ENCODE peak calls at places on chromosomes 1 and 21, in six cellular contexts. M, B, N, X, Z and P are unnamed samples.

GRCh38 chr1:88029142-88029541 is 654.9 kb upstream of the PKN2 start:
- DNase-seq in M (no peak), B (no peak), N (peak), X (no peak), Z (peak), P (peak)

GRCh38 chr1:162916407-162916806 is 55.4 kb upstream of the CCDC190 start:
- DNase-seq in M (peak), B (no peak), N (no peak), X (no peak), Z (no peak), P (no peak)

GRCh38 chr1:44713321-44713781 is 17.6 kb downstream of the RNU5D-1 start:
- DNase-seq in M (no peak), B (no peak), N (no peak), X (no peak), Z (no peak), P (no peak)

GRCh38 chr1:84888753-84889152 is 4.3 kb downstream of the LPAR3 start:
- DNase-seq in M (no peak), B (no peak), N (no peak), X (no peak), Z (no peak), P (no peak)

GRCh38 chr1:165288301-165289120 is 68.0 kb downstream of the LMX1A start:
- DNase-seq in M (no peak), B (no peak), N (peak), X (no peak), Z (no peak), P (peak)

GRCh38 chr1:67429528-67430357 is 459 bp downstream of the SERBP1 start:
- DNase-seq in M (peak), B (peak), N (peak), X (no peak), Z (no peak), P (peak)

GRCh38 chr1:187517508-187517907 is 688.8 kb downstream of the PLA2G4A start:
- DNase-seq in M (no peak), B (no peak), N (no peak), X (no peak), Z (no peak), P (no peak)

GRCh38 chr1:48673725-48674124 is 103.0 kb downstream of the BEND5 start:
- DNase-seq in M (no peak), B (peak), N (peak), X (no peak), Z (peak), P (peak)

GRCh38 chr21:33278736-33279135 is 12.6 kb downstream of the IL10RB start:
- DNase-seq in M (no peak), B (no peak), N (no peak), X (no peak), Z (no peak), P (no peak)

GRCh38 chr1:151704246-151704645 is 12.4 kb downstream of the CELF3 start:
- DNase-seq in M (no peak), B (no peak), N (no peak), X (no peak), Z (no peak), P (no peak)

GRCh38 chr1:30085814-30086770 is 637.3 kb downstream of the MATN1 start:
- DNase-seq in M (peak), B (peak), N (peak), X (no peak), Z (peak), P (peak)

GRCh38 chr1:201461783-201462441 is 7.1 kb downstream of the PHLDA3 start:
- DNase-seq in M (peak), B (peak), N (peak), X (no peak), Z (peak), P (peak)

GRCh38 chr1:26820784-26821269 is 5.7 kb upstream of the ZDHHC18 start:
- DNase-seq in M (no peak), B (peak), N (peak), X (peak), Z (peak), P (no peak)

GRCh38 chr1:204254031-204254661 is 40.4 kb upstream of the GOLT1A start:
- DNase-seq in M (no peak), B (no peak), N (peak), X (no peak), Z (peak), P (peak)

GRCh38 chr1:206590025-206590834 is 22.0 kb downstream of the EIF2D start:
- DNase-seq in M (no peak), B (peak), N (peak), X (no peak), Z (no peak), P (no peak)

GRCh38 chr1:2946999-2947650 is 74.1 kb upstream of the ACTRT2 start:
- DNase-seq in M (no peak), B (no peak), N (no peak), X (no peak), Z (no peak), P (no peak)

GRCh38 chr1:25640646-25641328 is 24.2 kb downstream of the MAN1C1 start:
- DNase-seq in M (no peak), B (no peak), N (no peak), X (no peak), Z (no peak), P (no peak)

GRCh38 chr1:93963585-93963984 is 54.4 kb upstream of the GCLM start:
- DNase-seq in M (no peak), B (no peak), N (no peak), X (no peak), Z (peak), P (peak)

GRCh38 chr1:167043752-167044488 is 46.3 kb downstream of the GPA33 start:
- DNase-seq in M (no peak), B (peak), N (peak), X (no peak), Z (peak), P (peak)

GRCh38 chr1:216812966-216813365 is 89.7 kb upstream of the ESRRG start:
- DNase-seq in M (no peak), B (no peak), N (no peak), X (no peak), Z (no peak), P (no peak)

GRCh38 chr1:179082308-179083030 is 599 bp downstream of the TOR3A start:
- DNase-seq in M (peak), B (peak), N (peak), X (no peak), Z (peak), P (peak)

GRCh38 chr1:179083533-179083932 is 1.7 kb downstream of the TOR3A start:
- DNase-seq in M (no peak), B (peak), N (no peak), X (peak), Z (no peak), P (no peak)

GRCh38 chr1:179081696-179082307 is at the start of gene TOR3A:
- DNase-seq in M (peak), B (peak), N (peak), X (peak), Z (peak), P (peak)

GRCh38 chr1:179080866-179081695 is 789 bp upstream of the TOR3A start:
- DNase-seq in M (no peak), B (peak), N (no peak), X (no peak), Z (no peak), P (no peak)

DNA sequence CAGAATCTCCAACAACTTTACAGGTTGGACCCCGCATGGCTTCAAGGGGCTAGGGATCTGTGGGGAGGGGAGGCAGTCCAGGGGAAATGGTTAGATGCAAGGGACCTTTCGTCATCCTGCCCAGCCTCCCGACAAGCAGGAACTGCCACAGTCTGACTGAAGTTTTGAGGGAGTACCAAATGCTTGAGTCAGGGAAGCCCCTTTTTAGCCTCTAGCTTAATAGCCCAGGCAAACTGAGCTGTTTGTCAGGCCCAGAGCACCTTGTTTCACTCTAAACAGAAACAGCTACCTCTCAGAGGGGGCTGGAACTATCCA is 1.1 kb downstream of the TOR3A start:
- DNase-seq in M (no peak), B (no peak), N (peak), X (no peak), Z (no peak), P (no peak)
- TF ChIP-seq MYC in M (no peak), B (no peak), N (no peak), X (no peak), Z (no peak), P (no peak)

GRCh38 chr1:31551206-31551605 is 25.1 kb upstream of the TINAGL1 start:
- DNase-seq in M (peak), B (no peak), N (no peak), X (no peak), Z (no peak), P (no peak)
- TF ChIP-seq MYC in M (no peak), B (no peak), N (no peak), X (no peak), Z (no peak), P (no peak)

GRCh38 chr1:209827384-209828261 is at the start of gene UTP25:
- DNase-seq in M (peak), B (peak), N (peak), X (peak), Z (peak), P (peak)

GRCh38 chr1:209822706-209823105 is 5.1 kb upstream of the UTP25 start:
- DNase-seq in M (no peak), B (no peak), N (no peak), X (no peak), Z (no peak), P (no peak)

GRCh38 chr1:209820986-209821385 is 6.8 kb upstream of the UTP25 start:
- DNase-seq in M (no peak), B (no peak), N (no peak), X (no peak), Z (no peak), P (no peak)

GRCh38 chr1:209825591-209826433 is 2.0 kb upstream of the UTP25 start:
- DNase-seq in M (no peak), B (peak), N (no peak), X (no peak), Z (no peak), P (peak)

DNA sequence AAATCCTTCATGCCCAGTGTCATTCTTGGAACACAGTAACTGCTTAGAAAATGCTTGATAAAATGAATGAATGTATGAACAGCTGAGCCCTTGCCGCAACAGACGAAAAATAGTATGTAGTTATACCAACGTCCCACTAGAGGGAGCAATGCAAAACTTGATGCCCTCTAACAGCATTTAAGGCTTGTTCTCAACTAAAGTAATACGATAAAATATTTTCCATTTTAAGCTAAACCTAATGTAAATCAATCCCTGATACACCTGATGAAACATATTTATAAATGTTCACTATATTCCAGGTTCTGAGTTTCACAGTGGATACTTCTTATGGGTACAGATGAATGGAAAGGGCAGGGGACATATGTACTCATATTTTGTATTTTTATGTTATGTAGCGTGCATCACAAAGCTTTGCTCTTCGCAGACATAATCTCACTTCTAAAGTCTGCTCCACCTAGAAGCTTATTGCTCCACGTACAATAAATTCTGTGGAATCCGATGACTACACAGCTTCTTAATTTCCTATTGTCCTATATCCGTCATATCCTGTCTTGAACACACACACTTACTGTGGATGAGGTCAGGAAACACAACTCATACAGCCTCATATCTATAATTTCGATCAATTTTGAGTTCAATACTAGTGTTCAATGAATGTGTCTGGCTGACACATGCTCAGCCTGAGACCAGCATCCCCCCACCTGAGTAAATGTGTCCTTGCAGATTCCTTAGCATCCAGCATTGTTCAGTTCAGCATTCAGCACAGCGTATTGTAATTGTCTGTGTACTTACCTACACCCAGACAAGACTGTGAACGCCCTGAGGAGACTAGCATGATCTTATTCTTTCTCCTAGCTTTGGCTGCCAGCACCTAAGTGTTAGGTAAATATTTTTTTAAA is 4.4 kb upstream of the UTP25 start:
- DNase-seq in M (peak), B (peak), N (peak), X (no peak), Z (peak), P (peak)
- TF ChIP-seq MYC in M (peak), B (no peak), N (no peak), X (no peak), Z (no peak), P (no peak)

GRCh38 chr1:244163861-244164562 is 112.9 kb downstream of the ZBTB18 start:
- DNase-seq in M (peak), B (no peak), N (peak), X (no peak), Z (no peak), P (peak)
- TF ChIP-seq MYC in M (no peak), B (no peak), N (no peak), X (no peak), Z (no peak), P (no peak)

GRCh38 chr1:220300442-220301121 is 28.3 kb upstream of the RAB3GAP2 start:
- DNase-seq in M (peak), B (peak), N (no peak), X (no peak), Z (peak), P (peak)
- TF ChIP-seq MYC in M (no peak), B (no peak), N (no peak), X (no peak), Z (no peak), P (no peak)